ENCODE peak calls at places on chromosomes 1 and 21, in four cellular contexts. D is C1 segment of cervical spinal cord, Y is amniotic epithelial cell, U is SJSA1. W is an unnamed sample.

GRCh38 chr1:214418380-214418779 is 133.0 kb downstream of the PTPN14 start:
- DNase-seq in U (no peak), Y (peak), D (no peak), W (no peak)

GRCh38 chr1:160376525-160377131 is 9.8 kb downstream of the NHLH1 start:
- DNase-seq in D (no peak), U (peak), Y (peak), W (peak)

GRCh38 chr1:246724725-246725095 is 501 bp downstream of the SCCPDH start:
- DNase-seq in U (no peak), D (no peak), Y (peak), W (no peak)

GRCh38 chr1:226429051-226429461 is 21.2 kb upstream of the PARP1 start:
- DNase-seq in D (no peak), Y (no peak), U (no peak), W (no peak)

GRCh38 chr1:59243544-59243943 is 53.4 kb upstream of the FGGY start:
- DNase-seq in U (no peak), Y (no peak), D (no peak), W (no peak)

GRCh38 chr1:55588300-55588699 is 373.1 kb upstream of the USP24 start:
- DNase-seq in D (no peak), Y (no peak), U (no peak), W (no peak)

GRCh38 chr1:175145899-175146298 is 46.7 kb downstream of the KIAA0040 start:
- DNase-seq in U (no peak), Y (no peak), D (no peak), W (no peak)

GRCh38 chr21:33308586-33309490 is 15.9 kb upstream of the IFNAR1 start:
- DNase-seq in U (no peak), Y (peak), D (no peak), W (no peak)

GRCh38 chr1:78069784-78070183 is 24.0 kb downstream of the GIPC2 start:
- DNase-seq in Y (no peak), U (no peak), D (no peak), W (no peak)

GRCh38 chr1:25467616-25468015 is 36.9 kb downstream of the MACO1 start:
- DNase-seq in Y (no peak), U (no peak), D (no peak), W (no peak)

GRCh38 chr1:228085287-228085926 is 2.9 kb downstream of the ARF1 start:
- DNase-seq in Y (peak), U (no peak), D (no peak), W (no peak)

GRCh38 chr21:42766756-42767560 is 112.4 kb downstream of the WDR4 start:
- DNase-seq in Y (no peak), U (no peak), D (no peak), W (no peak)

GRCh38 chr21:41674433-41674832 is 92.4 kb downstream of the RIPK4 start:
- DNase-seq in U (no peak), D (no peak), Y (no peak), W (no peak)

GRCh38 chr1:19081218-19081893 is 124.9 kb upstream of the IFFO2 start:
- DNase-seq in D (no peak), Y (peak), U (no peak), W (no peak)

GRCh38 chr1:116987256-116987555 is 14.4 kb upstream of the CD101 start:
- DNase-seq in D (no peak), Y (no peak), U (no peak), W (peak)

GRCh38 chr21:38439336-38439900 is 58.9 kb downstream of the ERG start:
- DNase-seq in Y (no peak), U (peak), D (no peak), W (no peak)

GRCh38 chr1:51509773-51510172 is 9.3 kb downstream of the EPS15 start:
- DNase-seq in D (no peak), U (no peak), Y (no peak), W (no peak)

GRCh38 chr21:41678944-41679343 is 87.9 kb downstream of the RIPK4 start:
- DNase-seq in U (peak), Y (peak), D (no peak), W (no peak)

GRCh38 chr21:43924421-43925095 is 59.5 kb downstream of the AGPAT3 start:
- DNase-seq in Y (no peak), D (no peak), U (no peak), W (no peak)

GRCh38 chr1:28668191-28668955 is at the start of gene GMEB1:
- DNase-seq in D (peak), Y (peak), U (peak), W (peak)

GRCh38 chr1:243596441-243597183 is 253.4 kb downstream of the AKT3 start:
- DNase-seq in U (no peak), D (no peak), Y (peak), W (peak)

GRCh38 chr1:72037745-72038343 is 244.5 kb downstream of the NEGR1 start:
- DNase-seq in U (no peak), D (no peak), Y (peak), W (no peak)

W was measured in effector memory CD8-positive, alpha-beta T cell.